ENCODE peak calls at places on chromosomes 13 and 19, in ten cellular contexts. One of them, this sample, is unnamed.

GRCh38 chr19:7489609-7490044 is 792 bp upstream of the PEX11G start:
- DNase-seq in AG10803: no peak
- DNase-seq in neural crest cell: no peak
- DNase-seq in HCT116: no peak
- DNase-seq in epithelial cell of esophagus: no peak
- DNase-seq in endodermal cell: peak; percentile 57
- DNase-seq in tibial nerve: no peak
- DNase-seq in astrocyte: no peak
- DNase-seq in IMR-90: no peak
- DNase-seq in stomach: no peak
- DNase-seq in this sample: no peak

GRCh38 chr19:40403262-40403984 is 9.8 kb downstream of the PRX start:
- DNase-seq in stomach: peak; percentile 90
- DNase-seq in HCT116: peak; percentile 86
- DNase-seq in IMR-90: peak; percentile 84
- DNase-seq in astrocyte: peak; percentile 73
- DNase-seq in neural crest cell: peak; percentile 96
- DNase-seq in tibial nerve: peak; percentile 82
- DNase-seq in epithelial cell of esophagus: peak; percentile 85
- DNase-seq in endodermal cell: peak; percentile 100
- DNase-seq in AG10803: peak; percentile 87
- DNase-seq in this sample: peak; percentile 90

GRCh38 chr13:29935309-29935981 is 85.0 kb upstream of the UBL3 start:
- DNase-seq in stomach: peak; percentile 48
- DNase-seq in astrocyte: no peak
- DNase-seq in epithelial cell of esophagus: no peak
- DNase-seq in endodermal cell: no peak
- DNase-seq in AG10803: no peak
- DNase-seq in neural crest cell: no peak
- DNase-seq in HCT116: no peak
- DNase-seq in tibial nerve: no peak
- DNase-seq in IMR-90: no peak
- DNase-seq in this sample: no peak

GRCh38 chr19:46426506-46427162 is 2.1 kb downstream of the PNMA8C start:
- DNase-seq in stomach: peak; percentile 55
- DNase-seq in AG10803: peak; percentile 73
- DNase-seq in epithelial cell of esophagus: peak; percentile 65
- DNase-seq in neural crest cell: peak; percentile 83
- DNase-seq in endodermal cell: peak; percentile 95
- DNase-seq in tibial nerve: no peak
- DNase-seq in astrocyte: peak; percentile 51
- DNase-seq in IMR-90: peak; percentile 68
- DNase-seq in HCT116: no peak
- DNase-seq in this sample: peak; percentile 80

GRCh38 chr19:47069795-47070194 is 21.4 kb upstream of the TMEM160 start:
- DNase-seq in astrocyte: no peak
- DNase-seq in epithelial cell of esophagus: no peak
- DNase-seq in tibial nerve: no peak
- DNase-seq in neural crest cell: no peak
- DNase-seq in IMR-90: no peak
- DNase-seq in HCT116: no peak
- DNase-seq in AG10803: no peak
- DNase-seq in endodermal cell: no peak
- DNase-seq in stomach: no peak
- DNase-seq in this sample: no peak

GRCh38 chr13:31023126-31023525 is 90.7 kb downstream of the TEX26 start:
- DNase-seq in AG10803: no peak
- DNase-seq in endodermal cell: no peak
- DNase-seq in neural crest cell: no peak
- DNase-seq in HCT116: no peak
- DNase-seq in tibial nerve: no peak
- DNase-seq in stomach: no peak
- DNase-seq in IMR-90: no peak
- DNase-seq in epithelial cell of esophagus: no peak
- DNase-seq in astrocyte: no peak
- DNase-seq in this sample: no peak

GRCh38 chr19:39200818-39201145 is 3.3 kb downstream of the SYCN start:
- DNase-seq in endodermal cell: no peak
- DNase-seq in stomach: no peak
- DNase-seq in neural crest cell: no peak
- DNase-seq in IMR-90: no peak
- DNase-seq in tibial nerve: no peak
- DNase-seq in epithelial cell of esophagus: no peak
- DNase-seq in AG10803: no peak
- DNase-seq in astrocyte: no peak
- DNase-seq in HCT116: no peak
- DNase-seq in this sample: no peak

GRCh38 chr13:66673401-66673800 is 556.7 kb downstream of the PCDH9 start:
- DNase-seq in HCT116: no peak
- DNase-seq in IMR-90: peak; percentile 42
- DNase-seq in astrocyte: peak; percentile 97
- DNase-seq in stomach: no peak
- DNase-seq in AG10803: peak; percentile 97
- DNase-seq in epithelial cell of esophagus: no peak
- DNase-seq in neural crest cell: no peak
- DNase-seq in tibial nerve: no peak
- DNase-seq in endodermal cell: no peak
- DNase-seq in this sample: peak; percentile 2

GRCh38 chr19:7638802-7639465 is 2.0 kb downstream of the STXBP2 start:
- DNase-seq in AG10803: no peak
- DNase-seq in astrocyte: no peak
- DNase-seq in IMR-90: no peak
- DNase-seq in tibial nerve: no peak
- DNase-seq in neural crest cell: no peak
- DNase-seq in endodermal cell: no peak
- DNase-seq in epithelial cell of esophagus: no peak
- DNase-seq in stomach: no peak
- DNase-seq in HCT116: no peak
- DNase-seq in this sample: no peak

GRCh38 chr19:19997656-19998268 is 41.5 kb downstream of the ZNF682 start:
- DNase-seq in tibial nerve: no peak
- DNase-seq in HCT116: no peak
- DNase-seq in astrocyte: no peak
- DNase-seq in AG10803: no peak
- DNase-seq in endodermal cell: peak; percentile 89
- DNase-seq in neural crest cell: peak; percentile 8
- DNase-seq in IMR-90: no peak
- DNase-seq in epithelial cell of esophagus: peak; percentile 3
- DNase-seq in stomach: peak; percentile 27
- DNase-seq in this sample: no peak

GRCh38 chr13:34941835-34942731 is at the start of gene NBEA:
- DNase-seq in endodermal cell: peak; percentile 93
- DNase-seq in HCT116: peak; percentile 46
- DNase-seq in IMR-90: peak; percentile 38
- DNase-seq in stomach: peak; percentile 74
- DNase-seq in tibial nerve: peak; percentile 17
- DNase-seq in epithelial cell of esophagus: peak; percentile 22
- DNase-seq in AG10803: peak; percentile 54
- DNase-seq in astrocyte: peak; percentile 47
- DNase-seq in neural crest cell: peak; percentile 76
- DNase-seq in this sample: peak; percentile 37

DNA sequence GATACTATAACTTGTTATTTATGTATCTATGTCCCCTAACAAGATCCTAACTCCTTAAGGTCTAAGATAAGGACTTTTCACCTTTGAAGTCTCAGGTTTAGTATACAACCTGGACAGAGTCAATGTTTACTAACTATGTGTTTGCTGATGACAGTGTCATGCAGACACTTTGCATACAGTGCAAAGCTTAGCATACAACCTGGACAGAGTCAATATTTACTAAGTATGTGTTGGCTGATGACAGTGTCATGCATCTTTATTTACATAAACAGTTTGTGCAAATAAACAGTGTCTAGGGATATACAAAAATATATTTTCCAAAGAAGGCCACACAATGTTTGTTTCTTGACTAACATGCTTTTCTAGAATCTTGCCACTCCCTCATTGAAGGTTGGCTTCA is 34.7 kb downstream of the DCT start:
- DNase-seq in AG10803: no peak
- DNase-seq in tibial nerve: no peak
- DNase-seq in endodermal cell: no peak
- DNase-seq in stomach: no peak
- DNase-seq in IMR-90: no peak
- DNase-seq in neural crest cell: no peak
- DNase-seq in epithelial cell of esophagus: no peak
- DNase-seq in astrocyte: no peak
- DNase-seq in HCT116: no peak
- DNase-seq in this sample: no peak
- TF ChIP-seq CTCF in AG10803: no peak
- TF ChIP-seq CTCF in tibial nerve: no peak
- TF ChIP-seq CTCF in endodermal cell: no peak
- TF ChIP-seq CTCF in stomach: no peak
- TF ChIP-seq CTCF in IMR-90: no peak
- TF ChIP-seq CTCF in neural crest cell: no peak
- TF ChIP-seq CTCF in epithelial cell of esophagus: no peak
- TF ChIP-seq CTCF in astrocyte: no peak
- TF ChIP-seq CTCF in HCT116: no peak
- TF ChIP-seq CTCF in this sample: no peak

GRCh38 chr19:4233282-4233853 is 4.0 kb downstream of the EBI3 start:
- DNase-seq in neural crest cell: peak; percentile 74
- DNase-seq in epithelial cell of esophagus: peak; percentile 24
- DNase-seq in IMR-90: peak; percentile 8
- DNase-seq in AG10803: no peak
- DNase-seq in HCT116: peak; percentile 48
- DNase-seq in tibial nerve: no peak
- DNase-seq in stomach: peak; percentile 54
- DNase-seq in astrocyte: no peak
- DNase-seq in endodermal cell: peak; percentile 93
- DNase-seq in this sample: peak; percentile 14
- TF ChIP-seq CTCF in neural crest cell: peak; percentile 72
- TF ChIP-seq CTCF in epithelial cell of esophagus: peak; percentile 70
- TF ChIP-seq CTCF in IMR-90: peak; percentile 60
- TF ChIP-seq CTCF in AG10803: peak; percentile 59
- TF ChIP-seq CTCF in HCT116: peak; percentile 98
- TF ChIP-seq CTCF in tibial nerve: peak; percentile 19
- TF ChIP-seq CTCF in stomach: peak; percentile 13
- TF ChIP-seq CTCF in astrocyte: peak; percentile 45
- TF ChIP-seq CTCF in endodermal cell: peak; percentile 83
- TF ChIP-seq CTCF in this sample: peak; percentile 72

GRCh38 chr19:18287836-18288772 is 6.7 kb upstream of the JUND start:
- DNase-seq in epithelial cell of esophagus: no peak
- DNase-seq in stomach: no peak
- DNase-seq in AG10803: no peak
- DNase-seq in HCT116: no peak
- DNase-seq in IMR-90: no peak
- DNase-seq in endodermal cell: peak; percentile 92
- DNase-seq in neural crest cell: no peak
- DNase-seq in tibial nerve: no peak
- DNase-seq in astrocyte: no peak
- DNase-seq in this sample: no peak
- TF ChIP-seq CTCF in epithelial cell of esophagus: no peak
- TF ChIP-seq CTCF in stomach: no peak
- TF ChIP-seq CTCF in AG10803: no peak
- TF ChIP-seq CTCF in HCT116: no peak
- TF ChIP-seq CTCF in IMR-90: no peak
- TF ChIP-seq CTCF in endodermal cell: peak; percentile 26
- TF ChIP-seq CTCF in neural crest cell: no peak
- TF ChIP-seq CTCF in tibial nerve: no peak
- TF ChIP-seq CTCF in astrocyte: no peak
- TF ChIP-seq CTCF in this sample: no peak

DNA sequence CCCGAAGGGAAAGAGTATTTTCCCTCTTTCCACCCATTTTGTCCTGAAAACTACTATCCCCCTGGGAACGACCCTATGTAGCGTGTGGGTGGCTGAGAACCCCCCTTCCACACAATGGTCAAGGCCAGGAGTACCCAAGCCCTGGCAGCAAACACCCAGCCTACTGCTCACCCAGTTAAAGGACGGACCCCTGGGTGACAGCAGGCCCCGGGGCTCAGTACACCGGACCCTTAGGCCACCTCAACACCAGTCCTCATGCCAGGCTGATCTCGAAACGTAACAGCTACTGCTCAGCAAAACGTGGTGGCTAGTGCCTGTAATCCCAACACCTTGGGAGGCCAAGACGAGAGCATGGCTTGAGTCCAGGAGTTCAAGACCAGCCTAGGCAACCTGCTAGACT is 1.4 kb downstream of the ANKRD27 start:
- DNase-seq in HCT116: no peak
- DNase-seq in tibial nerve: no peak
- DNase-seq in neural crest cell: no peak
- DNase-seq in IMR-90: no peak
- DNase-seq in AG10803: no peak
- DNase-seq in astrocyte: no peak
- DNase-seq in epithelial cell of esophagus: no peak
- DNase-seq in endodermal cell: no peak
- DNase-seq in stomach: no peak
- DNase-seq in this sample: no peak
- TF ChIP-seq CTCF in HCT116: no peak
- TF ChIP-seq CTCF in tibial nerve: no peak
- TF ChIP-seq CTCF in neural crest cell: no peak
- TF ChIP-seq CTCF in IMR-90: no peak
- TF ChIP-seq CTCF in AG10803: no peak
- TF ChIP-seq CTCF in astrocyte: no peak
- TF ChIP-seq CTCF in epithelial cell of esophagus: no peak
- TF ChIP-seq CTCF in endodermal cell: no peak
- TF ChIP-seq CTCF in stomach: no peak
- TF ChIP-seq CTCF in this sample: no peak

GRCh38 chr19:55062735-55063491 is at the start of gene RDH13:
- DNase-seq in tibial nerve: peak; percentile 95
- DNase-seq in HCT116: peak; percentile 96
- DNase-seq in epithelial cell of esophagus: peak; percentile 97
- DNase-seq in IMR-90: peak; percentile 96
- DNase-seq in endodermal cell: peak; percentile 99
- DNase-seq in AG10803: peak; percentile 90
- DNase-seq in astrocyte: peak; percentile 78
- DNase-seq in stomach: peak; percentile 97
- DNase-seq in neural crest cell: peak; percentile 99
- DNase-seq in this sample: peak; percentile 96

GRCh38 chr19:55063492-55063843 is 520 bp upstream of the RDH13 start:
- DNase-seq in IMR-90: no peak
- DNase-seq in tibial nerve: no peak
- DNase-seq in astrocyte: no peak
- DNase-seq in HCT116: no peak
- DNase-seq in AG10803: no peak
- DNase-seq in endodermal cell: no peak
- DNase-seq in stomach: no peak
- DNase-seq in neural crest cell: no peak
- DNase-seq in epithelial cell of esophagus: no peak
- DNase-seq in this sample: no peak

GRCh38 chr19:55056827-55057226 is 6.1 kb downstream of the RDH13 start:
- DNase-seq in astrocyte: no peak
- DNase-seq in HCT116: no peak
- DNase-seq in AG10803: no peak
- DNase-seq in IMR-90: no peak
- DNase-seq in stomach: no peak
- DNase-seq in tibial nerve: no peak
- DNase-seq in endodermal cell: no peak
- DNase-seq in neural crest cell: no peak
- DNase-seq in epithelial cell of esophagus: no peak
- DNase-seq in this sample: no peak

GRCh38 chr19:55053735-55054134 is 9.2 kb downstream of the RDH13 start:
- DNase-seq in epithelial cell of esophagus: no peak
- DNase-seq in neural crest cell: no peak
- DNase-seq in stomach: no peak
- DNase-seq in AG10803: no peak
- DNase-seq in tibial nerve: no peak
- DNase-seq in HCT116: no peak
- DNase-seq in endodermal cell: no peak
- DNase-seq in IMR-90: no peak
- DNase-seq in astrocyte: no peak
- DNase-seq in this sample: no peak

GRCh38 chr19:55058781-55059610 is 4.0 kb downstream of the RDH13 start:
- DNase-seq in neural crest cell: no peak
- DNase-seq in epithelial cell of esophagus: no peak
- DNase-seq in stomach: no peak
- DNase-seq in HCT116: no peak
- DNase-seq in tibial nerve: no peak
- DNase-seq in endodermal cell: peak; percentile 58
- DNase-seq in AG10803: no peak
- DNase-seq in astrocyte: no peak
- DNase-seq in IMR-90: no peak
- DNase-seq in this sample: no peak
- TF ChIP-seq CTCF in neural crest cell: no peak
- TF ChIP-seq CTCF in epithelial cell of esophagus: no peak
- TF ChIP-seq CTCF in stomach: no peak
- TF ChIP-seq CTCF in HCT116: peak; percentile 31
- TF ChIP-seq CTCF in tibial nerve: no peak
- TF ChIP-seq CTCF in endodermal cell: peak; percentile 35
- TF ChIP-seq CTCF in AG10803: no peak
- TF ChIP-seq CTCF in astrocyte: no peak
- TF ChIP-seq CTCF in IMR-90: no peak
- TF ChIP-seq CTCF in this sample: no peak